ENCODE peak calls at places on chromosomes 3 and 15, in seven cellular contexts. K is BJ, W is brain microvascular endothelial cell, F is coronary artery, P is lower leg skin, S is psoas muscle, C is AG04450. M is an unnamed sample.

GRCh38 chr15:100011235-100011634 is 278.0 kb upstream of the LYSMD4 start:
- DNase-seq in S (no peak), F (no peak), P (no peak), K (no peak), C (no peak), W (no peak), M (no peak)

GRCh38 chr15:31262143-31262530 is 64.5 kb upstream of the KLF13 start:
- DNase-seq in P (no peak), F (peak; percentile 57), C (no peak), K (no peak), W (no peak), S (no peak), M (no peak)

GRCh38 chr15:38714309-38715072 is 149.9 kb upstream of the RASGRP1 start:
- DNase-seq in F (no peak), C (peak; percentile 86), P (no peak), W (peak; percentile 92), K (peak; percentile 94), S (no peak), M (no peak)

GRCh38 chr3:53045784-53046170 is at the start of gene SFMBT1:
- DNase-seq in F (peak; percentile 74), K (no peak), S (peak; percentile 72), C (no peak), W (no peak), P (peak; percentile 91), M (peak; percentile 82)

GRCh38 chr3:182886497-182886896 is 93.2 kb downstream of the ATP11B start:
- DNase-seq in S (no peak), C (no peak), W (no peak), P (no peak), K (no peak), F (no peak), M (no peak)

GRCh38 chr3:32238816-32239637 is 547 bp downstream of the CMTM8 start:
- DNase-seq in S (peak; percentile 32), W (no peak), C (no peak), K (no peak), F (no peak), P (no peak), M (peak; percentile 52)

GRCh38 chr3:127518456-127519081 is 72.0 kb downstream of the TPRA1 start:
- DNase-seq in P (no peak), S (no peak), C (no peak), K (no peak), W (no peak), F (no peak), M (no peak)

GRCh38 chr3:64684715-64685261 is 3.0 kb downstream of the ADAMTS9 start:
- DNase-seq in C (no peak), K (no peak), P (peak; percentile 87), W (peak; percentile 41), F (peak; percentile 88), S (peak; percentile 37), M (no peak)

GRCh38 chr3:101695779-101696372 is 9.4 kb upstream of the RPL24 start:
- DNase-seq in K (no peak), P (no peak), F (no peak), S (no peak), C (no peak), W (peak; percentile 70), M (peak; percentile 53)

GRCh38 chr15:37135225-37135624 is 34.9 kb upstream of the MEIS2 start:
- DNase-seq in F (no peak), S (no peak), W (no peak), K (no peak), P (no peak), C (no peak), M (no peak)

GRCh38 chr15:89993344-89993743 is 7.8 kb upstream of the ZNF710 start:
- DNase-seq in P (no peak), S (no peak), C (no peak), F (no peak), K (no peak), W (no peak), M (no peak)

GRCh38 chr15:64379216-64379960 is 1.9 kb downstream of the PCLAF start:
- DNase-seq in W (no peak), P (peak; percentile 40), F (no peak), S (no peak), C (no peak), K (no peak), M (no peak)

GRCh38 chr3:67154429-67154828 is 156.3 kb downstream of the KBTBD8 start:
- DNase-seq in K (no peak), S (no peak), P (no peak), C (no peak), F (no peak), W (no peak), M (peak; percentile 18)

GRCh38 chr3:9915252-9916141 is 1.4 kb upstream of the IL17RC start:
- DNase-seq in C (no peak), F (peak; percentile 83), K (no peak), S (peak; percentile 76), P (peak; percentile 93), W (peak; percentile 18), M (no peak)

GRCh38 chr3:122767690-122768372 is 25.8 kb downstream of the HSPBAP1 start:
- DNase-seq in S (no peak), C (no peak), P (no peak), F (no peak), K (no peak), W (no peak), M (no peak)

GRCh38 chr3:194504861-194505260 is 18.1 kb upstream of the ATP13A3 start:
- DNase-seq in S (no peak), C (no peak), F (no peak), K (no peak), P (no peak), W (no peak), M (no peak)
- H3K4me3 ChIP-seq in S (no peak overlapping the region), C (no peak overlapping the region), F (no peak overlapping the region), K (no peak overlapping the region), P (no peak overlapping the region), W (no peak overlapping the region), M (no peak overlapping the region)

GRCh38 chr3:48501196-48501595 is 2.8 kb downstream of the SHISA5 start:
- DNase-seq in F (no peak), C (no peak), W (no peak), K (no peak), S (no peak), P (no peak), M (no peak)

GRCh38 chr3:48503406-48504050 is 446 bp downstream of the SHISA5 start:
- DNase-seq in F (no peak), K (no peak), W (peak; percentile 29), C (no peak), S (peak; percentile 68), P (peak; percentile 94), M (no peak)

GRCh38 chr3:48502121-48502520 is 1.9 kb downstream of the SHISA5 start:
- DNase-seq in P (no peak), S (no peak), W (no peak), K (no peak), C (no peak), F (no peak), M (no peak)

GRCh38 chr3:48504051-48504946 is at the start of gene SHISA5:
- DNase-seq in C (no peak), F (peak; percentile 88), W (peak; percentile 23), P (peak; percentile 95), K (no peak), S (peak; percentile 87), M (no peak)

DNA sequence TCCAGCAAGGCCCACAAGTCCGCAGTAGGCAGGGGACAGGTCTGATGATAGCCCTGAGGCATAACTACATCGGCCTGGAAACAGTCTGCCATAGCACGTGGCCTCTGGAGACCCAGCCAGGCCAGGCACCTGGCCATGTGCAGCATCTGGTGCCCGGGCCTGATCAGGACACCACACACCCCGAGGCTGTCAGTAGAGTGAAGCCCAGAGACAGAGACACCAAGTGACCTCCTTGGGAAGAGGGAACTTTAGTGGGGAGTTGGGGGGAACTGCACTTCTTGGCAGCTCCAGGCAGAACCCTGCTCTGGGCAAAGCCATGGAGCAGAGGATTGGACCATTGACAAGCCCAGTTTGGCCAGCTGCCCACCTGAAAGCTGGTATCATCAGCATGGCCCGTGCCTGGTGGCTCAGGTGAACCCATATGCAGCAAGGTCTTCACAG is 1.2 kb downstream of the SHISA5 start:
- DNase-seq in C (no peak), F (no peak), S (peak; percentile 41), P (peak; percentile 92), W (no peak), K (no peak), M (no peak)
- H3K4me3 ChIP-seq in C (peak overlapping the region; percentile 74), F (peak overlapping the region; percentile 83), S (peak overlapping the region; percentile 76), P (no peak overlapping the region), W (peak overlapping the region; percentile 74), K (peak overlapping the region; percentile 88), M (no peak overlapping the region)

GRCh38 chr3:195105841-195106417 is 165.0 kb downstream of the XXYLT1 start:
- DNase-seq in P (no peak), C (no peak), F (no peak), S (no peak), W (no peak), K (no peak), M (no peak)
- H3K4me3 ChIP-seq in P (no peak overlapping the region), C (no peak overlapping the region), F (peak overlapping the region; percentile 59), S (peak overlapping the region; percentile 50), W (peak overlapping the region; percentile 35), K (no peak overlapping the region), M (peak overlapping the region; percentile 46)

GRCh38 chr15:85404156-85404921 is 23.9 kb downstream of the AKAP13 start:
- DNase-seq in F (no peak), W (no peak), K (no peak), S (no peak), P (no peak), C (no peak), M (no peak)

GRCh38 chr15:85401108-85401765 is 20.8 kb downstream of the AKAP13 start:
- DNase-seq in K (no peak), F (no peak), S (no peak), W (no peak), C (no peak), P (no peak), M (no peak)

GRCh38 chr15:85404922-85405293 is 24.5 kb downstream of the AKAP13 start:
- DNase-seq in F (no peak), S (no peak), W (no peak), C (no peak), P (no peak), K (no peak), M (no peak)

GRCh38 chr15:85403745-85404144 is 23.3 kb downstream of the AKAP13 start:
- DNase-seq in F (no peak), W (no peak), P (no peak), K (no peak), S (no peak), C (no peak), M (no peak)

DNA sequence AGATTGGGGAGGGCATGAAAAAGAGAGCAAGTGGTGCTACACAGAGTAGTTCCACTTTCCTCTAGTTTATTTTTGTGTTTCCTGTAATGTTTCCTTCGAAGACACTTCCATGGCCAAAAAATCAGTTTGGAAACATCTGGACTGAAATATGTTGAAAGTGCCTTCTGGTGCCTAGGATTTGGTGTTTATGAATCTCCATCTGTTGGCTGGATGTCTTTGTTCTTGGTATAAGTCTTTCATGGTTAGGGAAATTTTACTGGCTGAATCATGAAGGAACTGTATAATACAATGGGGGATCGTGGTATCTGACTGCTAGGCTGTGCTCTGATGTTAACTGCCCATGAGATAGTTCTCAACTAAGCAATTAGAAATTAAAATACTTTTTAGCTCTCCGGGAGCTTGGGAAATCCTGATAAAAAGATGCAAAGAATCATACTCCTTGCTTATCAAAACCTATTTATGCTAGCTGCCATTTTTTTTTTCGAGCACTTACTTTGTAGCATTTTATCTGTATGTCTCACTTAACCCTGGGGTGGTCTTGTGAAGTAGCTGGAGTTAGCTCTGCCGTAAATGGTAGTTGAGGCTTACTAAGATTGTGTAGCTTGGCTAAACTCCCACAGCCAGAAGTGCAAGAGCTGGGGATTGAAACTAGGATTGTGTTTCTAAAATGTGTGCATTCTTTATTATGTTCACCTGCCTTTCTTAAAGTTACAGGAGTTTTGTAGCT is 22.0 kb downstream of the AKAP13 start:
- DNase-seq in P (no peak), K (no peak), W (peak; percentile 76), F (no peak), S (no peak), C (peak; percentile 36), M (no peak)
- H3K4me3 ChIP-seq in P (no peak overlapping the region), K (no peak overlapping the region), W (no peak overlapping the region), F (peak overlapping the region; percentile 37), S (no peak overlapping the region), C (no peak overlapping the region), M (no peak overlapping the region)